ENCODE peak calls at places on chromosomes 13 and 19, in seven cellular contexts. K, D, H, P, B, W and E are unnamed samples.

GRCh38 chr13:30982506-30982905 is 50.0 kb downstream of the TEX26 start:
- DNase-seq in D (no peak), K (no peak), H (no peak), W (no peak), P (no peak), B (no peak), E (no peak)

GRCh38 chr13:25881946-25882574 is 169.8 kb downstream of the SHISA2 start:
- DNase-seq in P (peak), W (peak), D (no peak), H (peak), K (no peak), B (no peak), E (no peak)

GRCh38 chr13:37488682-37489081 is 109.9 kb downstream of the POSTN start:
- DNase-seq in W (no peak), H (peak), D (no peak), P (no peak), K (no peak), B (no peak), E (no peak)

GRCh38 chr13:48975926-48976676 is 389 bp downstream of the FNDC3A start:
- DNase-seq in H (peak), B (peak), D (peak), P (peak), W (peak), K (peak), E (no peak)

GRCh38 chr13:34044660-34045080 is 226.7 kb downstream of the RFC3 start:
- DNase-seq in W (no peak), D (no peak), B (no peak), P (no peak), H (peak), K (no peak), E (peak)

GRCh38 chr19:5665781-5666513 is 14.4 kb downstream of the MICOS13 start:
- DNase-seq in K (no peak), D (no peak), B (no peak), P (no peak), H (peak), W (peak), E (peak)

GRCh38 chr19:8342684-8343482 is at the start of gene KANK3:
- DNase-seq in B (peak), D (peak), H (peak), W (peak), P (peak), K (peak), E (peak)

GRCh38 chr19:45451181-45451849 is 16.5 kb upstream of the FOSB start:
- DNase-seq in P (no peak), H (peak), K (no peak), W (peak), B (no peak), D (no peak), E (no peak)

GRCh38 chr13:97712770-97713169 is 240.7 kb upstream of the IPO5 start:
- DNase-seq in P (no peak), B (no peak), K (no peak), W (no peak), H (no peak), D (no peak), E (no peak)

GRCh38 chr19:45632468-45633196 is 6.6 kb downstream of the EML2 start:
- DNase-seq in B (peak), W (peak), H (peak), D (peak), K (peak), P (peak), E (peak)

GRCh38 chr13:46605824-46606554 is 53.0 kb downstream of the LRCH1 start:
- DNase-seq in W (no peak), D (no peak), K (no peak), H (no peak), B (no peak), P (no peak), E (no peak)

GRCh38 chr19:13935765-13936486 is 2.3 kb downstream of the PODNL1 start:
- DNase-seq in D (no peak), P (peak), H (no peak), B (no peak), K (no peak), W (peak), E (no peak)

GRCh38 chr13:52070929-52071523 is 46.5 kb downstream of the UTP14C start:
- DNase-seq in P (peak), H (peak), K (no peak), D (no peak), W (no peak), B (no peak), E (no peak)

GRCh38 chr13:33411312-33411711 is 125.8 kb upstream of the STARD13 start:
- DNase-seq in B (no peak), W (no peak), K (no peak), P (no peak), H (no peak), D (no peak), E (no peak)

GRCh38 chr13:32228330-32229041 is 86.7 kb downstream of the ZAR1L start:
- DNase-seq in W (peak), B (no peak), H (peak), D (no peak), P (no peak), K (no peak), E (no peak)

GRCh38 chr19:51511353-51511752 is 9.8 kb upstream of the SIGLEC12 start:
- DNase-seq in P (peak), D (no peak), H (no peak), W (peak), B (no peak), K (no peak), E (no peak)

GRCh38 chr19:6238256-6238642 is 41.5 kb downstream of the MLLT1 start:
- DNase-seq in H (no peak), D (no peak), K (no peak), B (no peak), P (peak), W (no peak), E (no peak)

GRCh38 chr19:16447015-16447384 is 24.8 kb downstream of the EPS15L1 start:
- DNase-seq in H (peak), D (no peak), K (peak), P (no peak), W (no peak), B (no peak), E (peak)

GRCh38 chr19:6997679-6998445 is 23.4 kb downstream of the MBD3L2B start:
- DNase-seq in H (peak), K (no peak), D (no peak), B (no peak), W (no peak), P (no peak), E (no peak)

GRCh38 chr13:111239754-111240670 is 80.4 kb upstream of the TEX29 start:
- DNase-seq in H (peak), D (no peak), B (no peak), P (no peak), K (no peak), W (no peak), E (no peak)

DNA sequence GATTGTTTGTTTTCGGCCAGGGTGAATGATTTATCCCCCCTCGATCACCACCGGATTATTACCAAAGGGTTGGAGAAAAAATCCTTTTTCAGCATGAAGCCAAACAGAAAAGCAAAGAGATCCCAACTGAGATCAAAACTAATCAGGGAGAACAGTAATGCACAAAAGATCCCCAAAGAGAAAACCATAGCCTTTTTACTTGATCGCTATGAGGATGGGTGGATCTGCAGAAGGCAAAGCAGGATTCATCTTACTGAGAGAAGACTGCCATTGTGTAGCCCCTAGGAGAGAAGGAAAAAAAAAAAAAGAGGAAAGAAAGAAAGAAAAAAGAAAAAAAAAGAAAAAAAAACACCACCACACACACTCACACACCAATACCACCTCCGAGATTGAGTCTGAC is at the start of gene FGF14:
- DNase-seq in B (no peak), H (no peak), D (no peak), P (peak), W (no peak), K (no peak), E (no peak)
- H3K4me3 ChIP-seq in B (peak), H (peak), D (peak), P (peak), W (peak), K (peak), E (no peak)

DNA sequence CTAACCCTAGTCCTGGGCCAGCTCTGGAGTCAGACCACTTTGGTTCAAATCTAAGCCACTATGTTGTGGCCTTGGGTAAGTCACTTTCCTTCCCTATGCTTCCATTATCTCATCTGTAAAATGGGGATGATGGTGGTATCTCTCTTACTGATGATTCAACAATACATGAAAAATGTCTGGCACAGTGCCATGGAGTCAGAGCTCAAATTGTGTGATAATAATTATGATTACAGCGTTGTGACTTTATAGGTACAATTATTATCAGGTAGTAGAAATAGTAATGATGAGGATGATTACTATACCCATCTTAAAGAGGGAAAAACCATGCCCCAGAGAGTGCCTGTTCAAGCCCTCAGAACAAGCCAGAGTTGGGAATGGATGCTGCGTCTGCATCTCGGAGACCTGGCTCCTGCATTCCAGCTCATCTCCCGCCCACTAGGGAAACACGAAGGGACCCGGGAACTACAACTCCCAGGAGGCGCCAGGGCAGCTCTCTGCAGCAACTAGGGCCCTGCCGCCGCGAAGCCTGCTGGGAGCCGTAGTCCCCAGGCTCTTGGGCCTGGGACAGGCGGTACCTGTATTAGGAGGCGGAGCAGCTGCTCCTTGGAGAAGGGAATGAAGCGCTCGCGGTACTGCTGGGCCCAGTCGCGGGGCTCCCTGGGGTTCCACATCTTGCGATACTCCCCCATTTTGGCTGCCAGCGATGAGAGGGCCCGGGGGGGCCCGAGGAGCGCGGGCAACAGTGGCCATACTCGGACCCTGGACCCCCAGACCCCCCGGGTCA is 832 bp downstream of the TMEM143 start:
- DNase-seq in H (peak), B (peak), K (peak), P (peak), D (peak), W (peak), E (peak)
- TF ChIP-seq CTCF in H (no peak), B (peak), K (no peak), P (no peak), D (no peak), W (no peak), E (no peak)

DNA sequence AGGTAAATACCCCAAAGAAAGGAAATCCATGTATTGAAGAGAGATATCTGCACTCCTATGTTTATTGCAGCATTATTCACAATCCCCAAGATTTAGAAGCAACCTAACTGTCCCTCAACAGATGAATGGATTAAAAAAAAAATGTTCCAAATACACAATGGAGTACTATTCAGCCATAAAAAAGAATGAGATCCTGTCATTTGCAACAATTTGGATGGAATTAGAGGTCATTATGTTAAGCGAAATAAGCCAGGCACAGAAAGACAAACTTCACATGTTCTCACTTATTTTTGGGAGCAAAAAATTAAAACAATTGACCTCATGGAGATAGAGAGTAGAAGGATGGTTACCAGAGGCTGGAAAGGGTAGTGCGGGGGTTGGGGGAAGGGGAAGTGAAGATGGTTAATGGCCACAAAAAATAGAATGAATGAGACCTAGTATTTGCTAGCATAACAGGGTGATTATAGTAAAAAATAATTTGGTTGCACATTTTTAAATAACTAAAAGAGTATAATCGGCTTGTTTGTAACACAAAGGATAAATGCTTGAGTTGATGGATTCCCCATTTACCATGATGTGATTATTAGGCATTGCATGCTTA is 9.7 kb upstream of the ZNF709 start:
- DNase-seq in B (no peak), D (no peak), W (no peak), P (no peak), K (no peak), H (no peak), E (no peak)
- H3K4me3 ChIP-seq in B (no peak), D (peak), W (peak), P (peak), K (no peak), H (no peak), E (no peak)

GRCh38 chr19:44066305-44066704 is 5.7 kb upstream of the ZNF284 start:
- DNase-seq in D (no peak), K (no peak), B (no peak), W (no peak), P (no peak), H (no peak), E (no peak)

GRCh38 chr19:44072543-44073401 is 813 bp downstream of the ZNF284 start:
- DNase-seq in P (peak), K (no peak), B (no peak), D (no peak), W (peak), H (peak), E (no peak)

GRCh38 chr19:44069415-44069814 is 2.5 kb upstream of the ZNF284 start:
- DNase-seq in D (no peak), K (no peak), H (no peak), W (no peak), P (no peak), B (no peak), E (no peak)

GRCh38 chr19:44076325-44076724 is 4.4 kb downstream of the ZNF284 start:
- DNase-seq in W (no peak), K (no peak), P (no peak), B (no peak), D (no peak), H (no peak), E (no peak)

GRCh38 chr19:44071824-44072542 is at the start of gene ZNF284:
- DNase-seq in B (peak), D (peak), P (peak), K (peak), W (peak), H (peak), E (peak)
- TF ChIP-seq CTCF in B (no peak), D (no peak), P (no peak), K (no peak), W (no peak), H (no peak), E (no peak)

GRCh38 chr19:47049307-47049700 is 880 bp upstream of the TMEM160 start:
- DNase-seq in B (no peak), H (peak), D (no peak), P (no peak), K (no peak), W (peak), E (peak)
- H3K4me3 ChIP-seq in B (no peak), H (no peak), D (no peak), P (no peak), K (peak), W (peak), E (no peak)

GRCh38 chr13:39047560-39047959 is 9.3 kb downstream of the NHLRC3 start:
- DNase-seq in K (no peak), H (no peak), W (peak), B (no peak), P (peak), D (no peak), E (no peak)
- TF ChIP-seq CTCF in K (no peak), H (peak), W (peak), B (peak), P (peak), D (peak), E (no peak)

DNA sequence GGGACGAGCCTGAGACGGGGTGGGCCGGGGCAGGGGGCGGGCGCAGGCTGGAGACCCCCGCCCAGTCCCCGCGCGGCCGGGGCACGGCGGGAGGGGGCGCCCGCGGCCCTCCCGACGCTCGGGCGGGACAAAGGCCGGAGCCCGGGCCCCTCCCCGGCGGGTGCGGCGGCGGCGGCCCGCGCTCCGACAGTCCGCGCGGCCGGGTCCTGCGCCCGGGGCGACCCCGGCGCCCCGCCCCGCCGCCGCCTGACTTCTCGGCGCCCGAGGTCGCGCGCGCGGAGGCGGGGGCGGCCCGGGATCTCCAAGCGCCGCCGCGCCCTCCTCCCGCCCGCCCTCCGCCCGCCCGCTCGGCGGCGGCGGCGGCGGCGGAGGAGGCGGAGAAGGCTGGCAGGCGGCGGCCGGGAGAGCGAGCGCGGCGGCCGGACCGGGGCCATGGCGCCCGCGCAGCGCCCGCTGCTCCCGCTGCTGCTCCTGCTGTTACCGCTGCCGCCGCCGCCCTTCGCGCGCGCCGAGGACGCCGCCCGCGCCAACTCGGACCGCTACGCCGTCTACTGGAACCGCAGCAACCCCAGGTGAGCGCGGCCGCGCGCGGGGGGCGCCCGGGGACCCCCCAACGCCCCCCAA is at the start of gene EFNA2:
- DNase-seq in W (no peak), H (no peak), D (no peak), K (no peak), B (no peak), P (peak), E (no peak)
- H3K4me3 ChIP-seq in W (peak), H (no peak), D (peak), K (no peak), B (peak), P (peak), E (no peak)

DNA sequence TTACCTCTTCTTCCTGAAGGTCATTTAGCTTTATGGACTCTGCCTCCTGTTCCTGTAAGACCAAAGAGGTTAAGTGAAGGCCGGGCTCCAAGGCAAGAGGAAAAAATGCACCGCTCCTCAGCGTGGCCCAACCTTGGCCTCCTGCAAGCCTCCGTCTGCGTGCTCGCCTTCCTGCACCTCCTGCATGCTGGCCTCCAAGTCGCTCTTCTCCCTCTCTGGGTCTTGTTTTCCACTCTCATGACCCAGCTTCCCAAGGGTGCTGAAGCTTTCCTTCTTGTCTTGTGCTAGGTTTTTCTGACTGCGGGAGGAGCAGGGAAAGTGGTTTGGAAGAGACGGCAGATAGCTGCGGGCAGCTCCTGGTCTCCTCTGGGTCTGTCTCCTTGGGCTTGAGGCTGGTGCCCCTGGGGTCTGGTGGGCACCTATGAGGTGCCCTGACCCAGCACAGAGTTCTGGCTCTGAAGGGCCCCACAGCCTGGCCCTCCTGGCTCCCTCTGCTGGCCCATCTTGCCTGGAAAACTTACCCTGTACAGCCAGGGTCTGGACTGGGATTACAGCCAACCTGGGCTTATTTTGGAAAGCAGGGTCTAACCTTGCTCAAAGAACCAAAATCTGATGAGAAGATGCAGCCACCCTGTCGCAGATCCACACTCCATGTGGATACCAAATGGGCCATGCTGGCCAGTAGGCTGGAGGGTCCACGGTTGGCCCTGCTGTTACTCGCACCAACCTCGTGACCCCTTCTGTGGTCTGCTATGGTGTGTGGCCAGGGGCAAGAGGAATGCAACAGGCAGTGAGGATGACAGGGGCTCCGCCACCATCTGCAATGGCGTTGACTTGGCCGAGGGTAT is 5.2 kb downstream of the C13orf46 start:
- DNase-seq in W (no peak), H (no peak), K (peak), D (no peak), B (peak), P (no peak), E (no peak)
- TF ChIP-seq CTCF in W (peak), H (no peak), K (no peak), D (no peak), B (no peak), P (peak), E (peak)

GRCh38 chr19:53905787-53906186 is 3.3 kb upstream of the CACNG7 start:
- DNase-seq in W (peak), P (no peak), K (no peak), D (no peak), B (no peak), H (no peak), E (no peak)

GRCh38 chr19:53907690-53908089 is 1.4 kb upstream of the CACNG7 start:
- DNase-seq in B (no peak), P (no peak), K (no peak), D (no peak), W (no peak), H (peak), E (no peak)

GRCh38 chr19:53907193-53907581 is 1.9 kb upstream of the CACNG7 start:
- DNase-seq in H (no peak), W (peak), P (peak), K (no peak), D (no peak), B (no peak), E (no peak)

GRCh38 chr19:53904909-53905308 is 4.2 kb upstream of the CACNG7 start:
- DNase-seq in H (no peak), K (no peak), W (no peak), B (no peak), D (no peak), P (no peak), E (no peak)

GRCh38 chr19:53906211-53907192 is 2.6 kb upstream of the CACNG7 start:
- DNase-seq in K (peak), B (peak), D (no peak), H (peak), P (peak), W (peak), E (no peak)
- H3K4me3 ChIP-seq in K (no peak), B (peak), D (no peak), H (no peak), P (peak), W (peak), E (no peak)